ENCODE peak calls at places on chromosomes 3 and 15, in four cellular contexts. J is CD4-positive, alpha-beta T cell; D is A549; B is breast epithelium. K is an unnamed sample.

GRCh38 chr3:150429767-150430166 is 21.7 kb downstream of the TSC22D2 start:
- DNase-seq in J (no peak), D (no peak), B (no peak), K (no peak)

GRCh38 chr3:197545111-197545510 is 10.7 kb downstream of the BDH1 start:
- DNase-seq in J (no peak), D (no peak), B (no peak), K (no peak)

GRCh38 chr3:151085889-151086483 is 522 bp downstream of the MED12L start:
- DNase-seq in J (no peak), D (peak; percentile 30), B (no peak), K (peak; percentile 77)

GRCh38 chr15:60801336-60801735 is 322.4 kb upstream of the ICE2 start:
- DNase-seq in J (no peak), D (no peak), B (no peak), K (no peak)

GRCh38 chr3:188491276-188491687 is 337.3 kb downstream of the LPP start:
- DNase-seq in J (no peak), D (no peak), B (no peak), K (no peak)

GRCh38 chr3:128131897-128132646 is 8.5 kb upstream of the RUVBL1 start:
- DNase-seq in J (no peak), D (no peak), B (no peak), K (no peak)

GRCh38 chr3:47429476-47430270 is 46.1 kb downstream of the SCAP start:
- DNase-seq in J (no peak), D (no peak), B (no peak), K (peak; percentile 10)

GRCh38 chr15:58380280-58380945 is 51.4 kb upstream of the LIPC start:
- DNase-seq in J (no peak), D (no peak), B (no peak), K (no peak)

GRCh38 chr3:4935347-4935746 is 43.9 kb upstream of the BHLHE40 start:
- DNase-seq in J (no peak), D (no peak), B (no peak), K (no peak)

GRCh38 chr3:52231502-52232278 is 6.2 kb upstream of the TLR9 start:
- DNase-seq in J (peak; percentile 87), D (peak; percentile 62), B (no peak), K (peak; percentile 84)

DNA sequence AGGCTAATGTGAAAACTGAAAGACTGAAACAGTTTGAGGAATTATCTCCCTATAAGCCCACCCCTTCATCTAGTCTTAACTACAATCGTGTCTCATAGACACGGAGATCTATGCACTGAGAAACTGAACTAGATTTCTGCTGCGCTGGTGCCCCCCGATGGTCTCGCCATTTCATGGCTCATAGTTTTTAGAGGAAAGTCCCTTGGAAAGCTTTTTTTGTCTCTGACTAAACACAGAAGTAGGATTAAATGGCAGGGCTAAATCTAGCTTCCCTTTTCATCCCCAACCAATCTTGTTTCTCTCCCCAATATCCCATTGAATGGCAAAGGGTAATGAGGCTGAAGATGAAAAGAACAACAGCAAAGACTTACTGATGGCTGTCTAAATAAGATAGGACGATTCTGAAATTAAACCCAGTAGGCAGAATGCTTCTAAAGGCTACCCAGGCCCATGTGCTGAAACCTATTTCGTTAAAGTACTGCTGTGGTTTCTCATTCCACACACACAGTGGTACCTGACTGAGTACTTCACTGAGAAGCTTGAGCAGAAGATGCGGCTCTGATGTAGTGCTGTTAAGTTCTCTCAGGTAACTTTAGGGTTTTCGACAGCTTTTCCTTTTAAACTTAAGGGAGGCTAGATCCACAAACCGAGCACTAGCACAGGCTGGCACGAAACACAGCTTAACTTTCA is 142.7 kb downstream of the GADL1 start:
- DNase-seq in J (peak; percentile 51), D (peak; percentile 36), B (no peak), K (no peak)
- TF ChIP-seq CTCF in J (peak; percentile 73), D (peak; percentile 49), B (no peak), K (peak; percentile 69)

GRCh38 chr15:49620658-49621326 is at the start of the genes DTWD1 and FAM227B:
- DNase-seq in J (peak; percentile 94), D (peak; percentile 96), B (peak; percentile 95), K (peak; percentile 95)
- TF ChIP-seq CTCF in J (no peak), D (no peak), B (no peak), K (peak; percentile 31)

GRCh38 chr3:58332575-58333179 is at the start of gene PXK:
- DNase-seq in J (peak; percentile 70), D (peak; percentile 57), B (peak; percentile 45), K (peak; percentile 80)
- TF ChIP-seq CTCF in J (no peak), D (peak; percentile 8), B (peak; percentile 14), K (peak; percentile 40)

GRCh38 chr3:49840371-49840770 is 16.0 kb downstream of the TRAIP start:
- DNase-seq in J (no peak), D (no peak), B (no peak), K (no peak)

GRCh38 chr3:49842843-49843242 is 13.5 kb downstream of the TRAIP start:
- DNase-seq in J (no peak), D (no peak), B (no peak), K (no peak)

GRCh38 chr3:49841806-49842205 is 14.6 kb downstream of the TRAIP start:
- DNase-seq in J (no peak), D (no peak), B (no peak), K (no peak)

GRCh38 chr3:49839193-49839809 is 17.1 kb downstream of the TRAIP start:
- DNase-seq in J (peak; percentile 79), D (peak; percentile 72), B (peak; percentile 69), K (no peak)

GRCh38 chr3:49841126-49841525 is 15.2 kb downstream of the TRAIP start:
- DNase-seq in J (no peak), D (peak; percentile 31), B (no peak), K (no peak)
- TF ChIP-seq CTCF in J (no peak), D (peak; percentile 45), B (no peak), K (peak; percentile 62)

GRCh38 chr15:63402498-63403253 is 21.0 kb upstream of the CA12 start:
- DNase-seq in J (no peak), D (peak; percentile 57), B (no peak), K (no peak)
- TF ChIP-seq CTCF in J (peak; percentile 63), D (peak; percentile 94), B (peak; percentile 51), K (peak; percentile 75)